ENCODE peak calls at places on chromosomes 2 and 18, in nine cellular contexts. Y is stomach, K is H1, Z is GM23338, T is HCT116, F is K562, H is transverse colon, A is HL-60, W is upper lobe of left lung. E is an unnamed sample.

GRCh38 chr2:117832905-117833613 is 18.6 kb downstream of the DDX18 start:
- DNase-seq in Y (no peak), K (no peak), Z (peak; percentile 52), T (no peak), F (no peak), H (no peak), A (no peak), W (no peak), E (no peak)

GRCh38 chr18:56330381-56331115 is 307.8 kb downstream of the TXNL1 start:
- DNase-seq in Y (no peak), K (no peak), Z (no peak), T (no peak), F (no peak), H (no peak), A (no peak), W (no peak), E (no peak)

GRCh38 chr2:196783431-196784094 is 15.9 kb downstream of the GTF3C3 start:
- DNase-seq in Y (no peak), K (no peak), Z (no peak), T (no peak), F (no peak), H (no peak), A (no peak), W (no peak), E (no peak)

GRCh38 chr2:43773876-43774613 is at the start of gene DYNC2LI1:
- DNase-seq in Y (peak; percentile 92), K (peak; percentile 92), Z (peak; percentile 97), T (peak; percentile 89), F (peak; percentile 89), H (peak; percentile 93), A (peak; percentile 55), W (peak; percentile 94), E (peak; percentile 89)

GRCh38 chr2:121131375-121131774 is 153.6 kb downstream of the TFCP2L1 start:
- DNase-seq in Y (no peak), K (no peak), Z (no peak), T (no peak), F (no peak), H (no peak), A (no peak), W (no peak), E (no peak)

GRCh38 chr2:20132990-20133535 is 81.6 kb upstream of the LAPTM4A start:
- DNase-seq in Y (no peak), K (no peak), Z (no peak), T (no peak), F (no peak), H (no peak), A (no peak), W (no peak), E (no peak)

GRCh38 chr2:60007666-60008065 is 545.8 kb downstream of the BCL11A start:
- DNase-seq in Y (no peak), K (no peak), Z (no peak), T (no peak), F (no peak), H (no peak), A (no peak), W (no peak), E (no peak)

GRCh38 chr2:128638741-128639477 is 320.2 kb upstream of the HS6ST1 start:
- DNase-seq in Y (peak; percentile 4), K (peak; percentile 85), Z (peak; percentile 98), T (no peak), F (no peak), H (no peak), A (no peak), W (peak; percentile 12), E (no peak)

GRCh38 chr2:54960118-54960517 is 90.1 kb downstream of the RTN4 start:
- DNase-seq in Y (no peak), K (no peak), Z (no peak), T (no peak), F (no peak), H (no peak), A (no peak), W (no peak), E (no peak)

GRCh38 chr2:166256902-166257301 is 118.8 kb downstream of the SCN9A start:
- DNase-seq in Y (no peak), K (no peak), Z (peak; percentile 22), T (no peak), F (no peak), H (no peak), A (no peak), W (no peak), E (no peak)

GRCh38 chr2:10518470-10519060 is 70.4 kb upstream of the ODC1 start:
- DNase-seq in Y (no peak), K (no peak), Z (no peak), T (no peak), F (no peak), H (no peak), A (no peak), W (peak; percentile 11), E (no peak)

GRCh38 chr18:9719421-9719981 is 11.4 kb downstream of the RAB31 start:
- DNase-seq in Y (no peak), K (no peak), Z (no peak), T (peak; percentile 80), F (no peak), H (no peak), A (no peak), W (peak; percentile 54), E (peak; percentile 41)

GRCh38 chr2:161041356-161041755 is 118.9 kb upstream of the TANK start:
- DNase-seq in Y (no peak), K (no peak), Z (no peak), T (no peak), F (no peak), H (no peak), A (no peak), W (no peak), E (no peak)

GRCh38 chr18:22734812-22735627 is 198.1 kb upstream of the RBBP8 start:
- DNase-seq in Y (no peak), K (no peak), Z (no peak), T (no peak), F (no peak), H (no peak), A (no peak), W (no peak), E (no peak)

GRCh38 chr2:58553937-58554336 is 312.8 kb upstream of the FANCL start:
- DNase-seq in Y (no peak), K (no peak), Z (peak; percentile 72), T (peak; percentile 7), F (peak; percentile 9), H (no peak), A (no peak), W (no peak), E (no peak)

GRCh38 chr2:175003875-175004729 is 1.1 kb downstream of the CHN1 start:
- DNase-seq in Y (no peak), K (peak; percentile 67), Z (peak; percentile 79), T (no peak), F (no peak), H (no peak), A (no peak), W (no peak), E (no peak)

GRCh38 chr2:132681766-132682165 is 11.8 kb upstream of the LYPD1 start:
- DNase-seq in Y (no peak), K (no peak), Z (no peak), T (no peak), F (no peak), H (no peak), A (no peak), W (no peak), E (no peak)

GRCh38 chr18:9387891-9388290 is 53.3 kb downstream of the TWSG1 start:
- DNase-seq in Y (no peak), K (no peak), Z (no peak), T (no peak), F (no peak), H (no peak), A (no peak), W (no peak), E (no peak)

GRCh38 chr2:200349868-200350267 is 43.4 kb downstream of the SPATS2L start:
- DNase-seq in Y (no peak), K (no peak), Z (no peak), T (no peak), F (no peak), H (no peak), A (no peak), W (no peak), E (no peak)

GRCh38 chr2:196066794-196067382 is 1.7 kb downstream of the DNAH7 start:
- DNase-seq in Y (no peak), K (no peak), Z (peak; percentile 59), T (peak; percentile 19), F (peak; percentile 36), H (no peak), A (peak; percentile 7), W (no peak), E (no peak)

GRCh38 chr2:234564719-234565118 is 67.8 kb upstream of the ARL4C start:
- DNase-seq in Y (no peak), K (no peak), Z (no peak), T (no peak), F (no peak), H (no peak), A (no peak), W (no peak), E (no peak)

GRCh38 chr2:49044680-49045079 is 109.6 kb downstream of the FSHR start:
- DNase-seq in Y (no peak), K (no peak), Z (peak; percentile 65), T (no peak), F (no peak), H (no peak), A (no peak), W (no peak), E (no peak)

GRCh38 chr2:195662138-195662537 is 5.1 kb downstream of the SLC39A10 start:
- DNase-seq in Y (no peak), K (no peak), Z (no peak), T (no peak), F (peak; percentile 53), H (no peak), A (no peak), W (no peak), E (no peak)

GRCh38 chr2:16664052-16664731 is 1.4 kb downstream of the CYRIA start:
- DNase-seq in Y (no peak), K (no peak), Z (peak; percentile 62), T (no peak), F (no peak), H (peak; percentile 48), A (peak; percentile 41), W (peak; percentile 66), E (peak; percentile 83)
- TF ChIP-seq POLR2AphosphoS5 in Y (no peak), K (no peak), Z (no peak), T (no peak), F (no peak), H (no peak), A (no peak), W (no peak), E (peak; percentile 77)

GRCh38 chr2:82498777-82499443 is 1960.2 kb downstream of the SUCLG1 start:
- DNase-seq in Y (no peak), K (no peak), Z (no peak), T (no peak), F (no peak), H (peak; percentile 26), A (no peak), W (no peak), E (no peak)
- H3K4me3 ChIP-seq in Y (no peak overlapping the region), K (no peak overlapping the region), Z (no peak overlapping the region), T (no peak overlapping the region), F (no peak overlapping the region), H (no peak overlapping the region), A (no peak overlapping the region), W (no peak overlapping the region), E (no peak overlapping the region)

GRCh38 chr2:105387225-105387624 is 11.6 kb downstream of the FHL2 start:
- DNase-seq in Y (no peak), K (no peak), Z (no peak), T (no peak), F (no peak), H (peak; percentile 7), A (no peak), W (no peak), E (no peak)
- TF ChIP-seq POLR2AphosphoS5 in Y (peak; percentile 26), K (no peak), Z (no peak), T (no peak), F (no peak), H (no peak), A (no peak), W (no peak), E (no peak)

GRCh38 chr2:209663149-209663548 is 108.5 kb upstream of the UNC80 start:
- DNase-seq in Y (no peak), K (no peak), Z (no peak), T (no peak), F (no peak), H (no peak), A (no peak), W (no peak), E (no peak)
- H3K4me3 ChIP-seq in Y (no peak overlapping the region), K (no peak overlapping the region), Z (no peak overlapping the region), T (no peak overlapping the region), F (no peak overlapping the region), H (no peak overlapping the region), A (no peak overlapping the region), W (no peak overlapping the region), E (no peak overlapping the region)